ENCODE peak calls at places on chromosomes 7 and 10, in eight cellular contexts. J is astrocyte of the spinal cord, E is transverse colon, O is SK-N-SH, H is spleen, F is choroid plexus epithelial cell, M is adrenal gland, Z is DND-41. I is an unnamed sample.

GRCh38 chr7:30584970-30585369 is 9.7 kb upstream of the GARS1 start:
- DNase-seq in J (no peak), E (no peak), O (no peak), H (no peak), F (no peak), M (no peak), Z (no peak), I (no peak)

GRCh38 chr10:100346351-100346764 is 675 bp upstream of the SCD start:
- DNase-seq in J (peak; percentile 73), E (peak; percentile 52), O (peak; percentile 93), H (peak; percentile 90), F (peak; percentile 64), M (peak; percentile 58), Z (peak; percentile 81), I (peak; percentile 91)

GRCh38 chr10:71075066-71075758 is 137.2 kb upstream of the UNC5B start:
- DNase-seq in J (no peak), E (no peak), O (peak; percentile 86), H (peak; percentile 62), F (no peak), M (peak; percentile 3), Z (no peak), I (peak; percentile 46)

GRCh38 chr7:152867482-152867833 is 107.9 kb downstream of the ACTR3B start:
- DNase-seq in J (no peak), E (no peak), O (no peak), H (no peak), F (no peak), M (no peak), Z (no peak), I (peak; percentile 49)

GRCh38 chr10:120456626-120457430 is at the start of gene PLPP4:
- DNase-seq in J (peak; percentile 58), E (no peak), O (peak; percentile 91), H (no peak), F (peak; percentile 55), M (no peak), Z (no peak), I (peak; percentile 97)

GRCh38 chr10:33116293-33116697 is 158.3 kb upstream of the ITGB1 start:
- DNase-seq in J (peak; percentile 81), E (no peak), O (peak; percentile 60), H (no peak), F (peak; percentile 87), M (no peak), Z (peak; percentile 65), I (no peak)

GRCh38 chr7:40870108-40870507 is 735.3 kb downstream of the SUGCT start:
- DNase-seq in J (no peak), E (no peak), O (no peak), H (no peak), F (peak; percentile 61), M (no peak), Z (no peak), I (no peak)

GRCh38 chr10:69816963-69817605 is 15.4 kb downstream of the COL13A1 start:
- DNase-seq in J (no peak), E (no peak), O (no peak), H (no peak), F (no peak), M (no peak), Z (peak; percentile 30), I (no peak)

GRCh38 chr7:65925040-65925439 is 52.2 kb downstream of the VKORC1L1 start:
- DNase-seq in J (no peak), E (no peak), O (no peak), H (no peak), F (no peak), M (no peak), Z (no peak), I (no peak)

GRCh38 chr10:123807444-123808035 is 84.1 kb downstream of the CPXM2 start:
- DNase-seq in J (no peak), E (no peak), O (no peak), H (no peak), F (no peak), M (no peak), Z (no peak), I (no peak)

GRCh38 chr10:77637986-77638765 is 568 bp upstream of the KCNMA1 start:
- DNase-seq in J (peak; percentile 65), E (peak; percentile 31), O (peak; percentile 86), H (peak; percentile 82), F (peak; percentile 48), M (no peak), Z (no peak), I (peak; percentile 89)

GRCh38 chr10:34908472-34908871 is 93.4 kb upstream of the PARD3 start:
- DNase-seq in J (peak; percentile 68), E (no peak), O (peak; percentile 44), H (no peak), F (peak; percentile 60), M (no peak), Z (no peak), I (peak; percentile 92)

GRCh38 chr10:22481687-22482539 is 136.6 kb downstream of the SPAG6 start:
- DNase-seq in J (no peak), E (no peak), O (no peak), H (no peak), F (no peak), M (no peak), Z (no peak), I (no peak)

GRCh38 chr10:91820144-91820543 is 21.9 kb downstream of the TNKS2 start:
- DNase-seq in J (peak; percentile 36), E (no peak), O (no peak), H (no peak), F (peak; percentile 72), M (no peak), Z (no peak), I (no peak)

GRCh38 chr7:133139350-133139749 is 57.5 kb upstream of the CHCHD3 start:
- DNase-seq in J (peak; percentile 47), E (no peak), O (no peak), H (no peak), F (peak; percentile 78), M (peak; percentile 17), Z (peak; percentile 26), I (no peak)

GRCh38 chr10:114172241-114172640 is 1.8 kb downstream of the CCDC186 start:
- DNase-seq in J (peak; percentile 15), E (no peak), O (no peak), H (no peak), F (peak; percentile 47), M (no peak), Z (no peak), I (no peak)
- H3K4me3 ChIP-seq in J (no peak overlapping the region), E (peak overlapping the region; percentile 87), O (peak overlapping the region; percentile 91), H (peak overlapping the region; percentile 64), F (peak overlapping the region; percentile 99), M (no peak overlapping the region), Z (peak overlapping the region; percentile 25), I (peak overlapping the region; percentile 99)

GRCh38 chr10:102102421-102102820 is 17.7 kb downstream of the LDB1 start:
- DNase-seq in J (no peak), E (no peak), O (no peak), H (no peak), F (no peak), M (no peak), Z (no peak), I (peak; percentile 68)

GRCh38 chr10:102096449-102096848 is 23.7 kb downstream of the LDB1 start:
- DNase-seq in J (no peak), E (no peak), O (no peak), H (no peak), F (no peak), M (no peak), Z (no peak), I (no peak)

DNA sequence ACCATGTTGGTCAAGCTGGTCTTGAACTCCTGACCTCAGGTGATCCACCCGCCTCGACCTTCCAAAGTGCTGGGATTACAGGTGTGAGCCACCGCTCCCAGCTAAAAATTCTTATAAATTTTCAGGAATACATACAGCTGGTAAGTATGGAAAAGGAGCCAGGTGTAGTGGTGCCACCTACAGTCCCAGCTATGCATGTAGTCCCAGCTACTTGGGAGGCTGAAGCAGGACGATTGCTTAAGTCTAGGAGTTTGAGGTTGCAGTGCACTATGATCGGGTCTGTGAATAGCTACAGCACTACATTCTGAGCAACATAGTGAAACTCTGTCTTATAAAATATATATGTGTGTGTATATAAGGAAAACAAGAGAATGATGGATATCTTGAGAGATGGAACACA is 19.0 kb downstream of the LDB1 start:
- DNase-seq in J (no peak), E (no peak), O (no peak), H (no peak), F (peak; percentile 19), M (no peak), Z (no peak), I (no peak)
- TF ChIP-seq CTCF in J (no peak), E (no peak), O (no peak), H (no peak), F (peak; percentile 23), M (no peak), Z (peak; percentile 11), I (no peak)

GRCh38 chr7:84204655-84205054 is 10.1 kb upstream of the SEMA3A start:
- DNase-seq in J (peak; percentile 52), E (no peak), O (no peak), H (no peak), F (peak; percentile 73), M (no peak), Z (no peak), I (peak; percentile 18)

GRCh38 chr7:84210301-84210700 is 15.7 kb upstream of the SEMA3A start:
- DNase-seq in J (no peak), E (no peak), O (no peak), H (no peak), F (no peak), M (no peak), Z (no peak), I (no peak)

GRCh38 chr7:84209006-84209405 is 14.4 kb upstream of the SEMA3A start:
- DNase-seq in J (no peak), E (no peak), O (no peak), H (no peak), F (no peak), M (no peak), Z (no peak), I (no peak)

GRCh38 chr7:84207025-84207424 is 12.4 kb upstream of the SEMA3A start:
- DNase-seq in J (peak; percentile 7), E (no peak), O (no peak), H (no peak), F (no peak), M (no peak), Z (no peak), I (no peak)

DNA sequence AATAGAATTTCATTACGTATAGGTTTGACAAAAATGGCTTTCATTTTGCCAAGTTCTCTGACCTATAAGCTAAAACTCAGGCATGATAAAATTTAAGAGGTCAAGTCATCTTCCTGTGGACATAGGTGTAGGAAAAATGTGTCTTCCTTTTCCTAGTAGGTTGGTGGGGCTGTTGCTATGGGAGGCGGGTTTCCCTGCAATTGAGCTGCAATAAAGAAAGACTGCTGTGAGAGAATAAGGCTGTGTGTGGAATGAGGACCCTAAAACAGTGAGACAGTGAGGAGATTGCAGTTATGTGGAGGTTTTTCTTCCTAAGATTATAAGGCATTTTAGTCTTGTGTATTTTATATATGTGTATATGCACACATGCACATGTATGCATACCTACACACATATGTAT is 13.0 kb upstream of the SEMA3A start:
- DNase-seq in J (no peak), E (no peak), O (no peak), H (no peak), F (no peak), M (no peak), Z (no peak), I (no peak)
- H3K4me3 ChIP-seq in J (no peak overlapping the region), E (no peak overlapping the region), O (no peak overlapping the region), H (no peak overlapping the region), F (no peak overlapping the region), M (no peak overlapping the region), Z (no peak overlapping the region), I (no peak overlapping the region)

DNA sequence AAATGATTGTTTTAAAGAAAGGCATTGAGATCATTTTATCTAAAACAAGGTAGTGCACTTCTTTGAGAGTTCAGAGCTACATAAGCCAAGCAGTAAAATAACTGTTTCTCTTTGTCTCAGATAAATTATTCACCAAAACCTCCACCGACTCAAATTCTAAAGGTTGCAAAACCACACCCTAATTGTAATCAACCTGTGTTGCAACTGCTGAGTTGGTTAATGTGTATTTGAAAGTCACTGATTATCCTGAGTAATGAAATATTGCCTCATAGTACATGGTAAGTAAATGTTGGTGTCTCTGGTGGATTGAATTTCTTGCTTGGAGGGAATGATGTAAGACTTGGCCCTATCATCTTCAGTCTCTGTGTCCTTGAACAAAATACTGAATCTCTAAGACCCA is 35.9 kb upstream of the CYP2C9 start:
- DNase-seq in J (no peak), E (no peak), O (no peak), H (no peak), F (no peak), M (no peak), Z (no peak), I (no peak)
- TF ChIP-seq CTCF in J (no peak), E (no peak), O (no peak), H (no peak), F (no peak), M (no peak), Z (no peak), I (no peak)

I was measured in osteoblast.